ENCODE peak calls at places on chromosomes 6 and 20, in six cellular contexts. V, D, H, R, M and P are unnamed samples.

GRCh38 chr20:59835057-59835447 is 98.4 kb downstream of the SYCP2 start:
- DNase-seq in V (peak; percentile 15), D (no peak), H (no peak), R (no peak), M (no peak), P (no peak)

GRCh38 chr20:48679603-48680002 is 148.2 kb downstream of the PREX1 start:
- DNase-seq in V (no peak), D (no peak), H (no peak), R (no peak), M (no peak), P (no peak)

GRCh38 chr20:59676126-59676876 is 72.0 kb downstream of the PHACTR3 start:
- DNase-seq in V (no peak), D (no peak), H (no peak), R (no peak), M (no peak), P (no peak)

GRCh38 chr6:9984607-9985006 is 430.3 kb downstream of the TFAP2A start:
- DNase-seq in V (no peak), D (no peak), H (no peak), R (no peak), M (no peak), P (no peak)

GRCh38 chr6:107819217-107819616 is 4.9 kb downstream of the SCML4 start:
- DNase-seq in V (no peak), D (no peak), H (no peak), R (peak; percentile 21), M (no peak), P (no peak)

GRCh38 chr6:145756170-145756662 is 20.9 kb upstream of the EPM2A start:
- DNase-seq in V (peak; percentile 95), D (peak; percentile 78), H (peak; percentile 90), R (peak; percentile 96), M (no peak), P (peak; percentile 97)

GRCh38 chr6:170127151-170127550 is 163.7 kb downstream of the DLL1 start:
- DNase-seq in V (no peak), D (no peak), H (no peak), R (no peak), M (no peak), P (no peak)

GRCh38 chr20:10061641-10062040 is 26.9 kb downstream of the ANKEF1 start:
- DNase-seq in V (no peak), D (no peak), H (no peak), R (no peak), M (no peak), P (no peak)

GRCh38 chr6:158439255-158439654 is 120.6 kb upstream of the TMEM181 start:
- DNase-seq in V (no peak), D (no peak), H (no peak), R (no peak), M (no peak), P (no peak)

GRCh38 chr6:73129653-73130443 is 95.4 kb downstream of the KHDC1L start:
- DNase-seq in V (peak; percentile 73), D (peak; percentile 37), H (peak; percentile 56), R (peak; percentile 71), M (peak; percentile 89), P (peak; percentile 14)

GRCh38 chr20:40930561-40930960 is 98.1 kb upstream of the TOP1 start:
- DNase-seq in V (peak; percentile 5), D (no peak), H (no peak), R (peak; percentile 16), M (no peak), P (no peak)

GRCh38 chr6:53956068-53956711 is 155.1 kb upstream of the MLIP start:
- DNase-seq in V (peak; percentile 48), D (peak; percentile 32), H (peak; percentile 21), R (peak; percentile 65), M (peak; percentile 36), P (no peak)

GRCh38 chr20:51356871-51357270 is 185.6 kb downstream of the NFATC2 start:
- DNase-seq in V (no peak), D (no peak), H (no peak), R (no peak), M (peak; percentile 5), P (no peak)

GRCh38 chr6:7562769-7563168 is 21.3 kb downstream of the DSP start:
- DNase-seq in V (no peak), D (no peak), H (no peak), R (no peak), M (no peak), P (no peak)

GRCh38 chr6:52420668-52421358 is 671 bp downstream of the EFHC1 start:
- DNase-seq in V (peak; percentile 42), D (no peak), H (no peak), R (peak; percentile 44), M (no peak), P (no peak)

GRCh38 chr6:88680654-88681053 is 282.8 kb downstream of the RNGTT start:
- DNase-seq in V (no peak), D (no peak), H (no peak), R (no peak), M (no peak), P (no peak)

GRCh38 chr6:113015249-113015648 is 668.1 kb downstream of the RFPL4B start:
- DNase-seq in V (peak; percentile 49), D (peak; percentile 30), H (peak; percentile 47), R (peak; percentile 13), M (no peak), P (no peak)

GRCh38 chr6:4805553-4806307 is 29.5 kb downstream of the CDYL start:
- DNase-seq in V (peak; percentile 39), D (no peak), H (no peak), R (peak; percentile 55), M (peak; percentile 70), P (peak; percentile 24)

GRCh38 chr6:10413850-10414765 is 766 bp downstream of the TFAP2A start:
- DNase-seq in V (no peak), D (no peak), H (no peak), R (peak; percentile 72), M (no peak), P (no peak)

GRCh38 chr6:155417454-155417853 is 38.2 kb downstream of the NOX3 start:
- DNase-seq in V (peak; percentile 6), D (no peak), H (no peak), R (no peak), M (no peak), P (no peak)

GRCh38 chr6:49553353-49553752 is 2.9 kb downstream of the C6orf141 start:
- DNase-seq in V (peak; percentile 42), D (no peak), H (no peak), R (peak; percentile 96), M (no peak), P (no peak)

GRCh38 chr20:45405566-45406259 is 2.4 kb upstream of the DBNDD2 start:
- DNase-seq in V (no peak), D (no peak), H (no peak), R (peak; percentile 52), M (peak; percentile 63), P (no peak)

GRCh38 chr6:11324453-11325023 is 92.1 kb upstream of the NEDD9 start:
- DNase-seq in V (no peak), D (no peak), H (no peak), R (no peak), M (no peak), P (peak; percentile 10)

GRCh38 chr20:36454664-36455427 is 86.5 kb upstream of the MYL9 start:
- DNase-seq in V (no peak), D (no peak), H (no peak), R (no peak), M (peak; percentile 68), P (no peak)

GRCh38 chr6:75326557-75327258 is 42.1 kb upstream of the TMEM30A start:
- DNase-seq in V (no peak), D (peak; percentile 39), H (no peak), R (peak; percentile 84), M (no peak), P (peak; percentile 24)

GRCh38 chr6:159724778-159725177 is 2.5 kb upstream of the WTAP start:
- DNase-seq in V (no peak), D (no peak), H (no peak), R (no peak), M (no peak), P (no peak)
- H3K4me3 ChIP-seq in V (no peak overlapping the region), D (no peak overlapping the region), H (no peak overlapping the region), R (no peak overlapping the region), M (no peak overlapping the region), P (no peak overlapping the region)

GRCh38 chr20:58514321-58515239 is 619 bp downstream of the APCDD1L start:
- DNase-seq in V (peak; percentile 23), D (no peak), H (no peak), R (no peak), M (no peak), P (no peak)
- H3K4me3 ChIP-seq in V (peak overlapping the region; percentile 50), D (peak overlapping the region; percentile 77), H (peak overlapping the region; percentile 81), R (peak overlapping the region; percentile 30), M (peak overlapping the region; percentile 38), P (peak overlapping the region; percentile 62)

GRCh38 chr6:150144294-150144868 is 1.5 kb downstream of the PPP1R14C start:
- DNase-seq in V (no peak), D (no peak), H (peak; percentile 38), R (peak; percentile 60), M (no peak), P (no peak)

GRCh38 chr6:150143521-150144293 is 863 bp downstream of the PPP1R14C start:
- DNase-seq in V (no peak), D (no peak), H (no peak), R (no peak), M (peak; percentile 65), P (no peak)

GRCh38 chr6:150145830-150146229 is 3.0 kb downstream of the PPP1R14C start:
- DNase-seq in V (no peak), D (no peak), H (no peak), R (peak; percentile 82), M (no peak), P (no peak)

GRCh38 chr6:150146436-150146835 is 3.6 kb downstream of the PPP1R14C start:
- DNase-seq in V (no peak), D (no peak), H (no peak), R (no peak), M (no peak), P (no peak)

DNA sequence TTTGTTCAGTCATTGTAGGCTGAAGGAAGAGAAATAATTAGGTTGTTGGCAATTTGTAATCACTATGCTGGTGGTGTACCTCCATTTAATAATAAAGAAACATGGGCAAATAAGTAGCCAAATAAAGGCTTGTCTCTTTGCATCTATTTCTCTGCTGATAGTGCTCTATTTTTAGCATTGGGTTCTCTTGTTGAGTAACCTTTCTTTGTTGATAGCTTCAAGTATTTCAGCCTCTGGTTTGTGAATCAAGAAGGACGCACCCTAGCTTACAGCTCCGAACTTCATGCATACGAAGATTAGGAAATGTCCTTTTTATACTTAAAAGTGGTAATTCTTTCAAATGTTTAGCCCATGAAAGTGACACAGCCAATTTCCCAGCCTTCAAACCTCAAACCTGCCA is 2.6 kb downstream of the PPP1R14C start:
- DNase-seq in V (no peak), D (no peak), H (no peak), R (peak; percentile 66), M (no peak), P (no peak)
- H3K4me3 ChIP-seq in V (no peak overlapping the region), D (no peak overlapping the region), H (no peak overlapping the region), R (peak overlapping the region; percentile 76), M (peak overlapping the region; percentile 81), P (no peak overlapping the region)

DNA sequence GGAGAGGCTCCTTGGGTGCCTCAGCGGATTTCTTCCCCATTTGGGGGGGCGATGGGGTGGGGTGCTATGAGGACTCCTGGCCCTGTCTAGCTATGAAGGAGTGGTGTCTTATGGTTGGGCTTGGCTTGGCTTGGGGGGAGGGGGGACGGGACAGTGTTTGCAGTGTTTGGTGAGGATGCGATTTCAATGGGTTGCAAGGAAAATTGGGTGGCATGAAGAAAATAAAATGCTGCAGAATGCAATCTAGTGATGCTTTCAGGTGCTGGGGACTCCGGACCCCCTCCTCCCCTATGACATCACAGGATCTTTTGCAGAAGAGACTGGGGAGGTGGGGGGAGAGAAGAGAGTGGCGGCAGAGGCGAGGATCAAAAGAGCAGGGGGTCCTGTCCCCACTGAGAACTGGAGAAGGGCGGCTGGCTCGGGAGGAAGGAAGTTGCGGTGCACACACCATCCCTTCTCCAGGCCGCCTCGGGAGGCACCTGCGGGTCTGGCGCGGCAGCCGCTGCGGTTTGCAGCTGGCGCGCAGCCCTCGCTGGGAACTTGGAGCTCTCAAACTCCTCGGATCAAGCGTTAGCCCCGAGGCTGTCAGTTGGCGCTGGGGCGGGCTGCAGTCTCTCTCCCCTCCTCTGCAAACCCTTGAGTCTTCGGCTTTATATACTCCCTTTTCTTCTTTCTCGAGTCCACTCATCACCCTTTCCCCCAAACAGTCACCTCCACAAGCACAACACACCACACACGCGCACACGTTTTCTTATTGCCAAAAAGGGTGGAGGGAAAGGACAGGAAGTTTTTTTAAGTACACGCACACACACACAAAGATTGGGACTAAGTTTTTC is 180.8 kb downstream of the TBXT start:
- DNase-seq in V (peak; percentile 46), D (no peak), H (no peak), R (no peak), M (no peak), P (no peak)
- H3K4me3 ChIP-seq in V (peak overlapping the region; percentile 48), D (peak overlapping the region; percentile 70), H (no peak overlapping the region), R (no peak overlapping the region), M (peak overlapping the region; percentile 63), P (peak overlapping the region; percentile 52)